ENCODE peak calls at places on chromosomes 11 and 22, in nine cellular contexts. One of them, this sample, is unnamed.
A peak's percentile ranks its signal among the peaks of the same experiment; 100 is the strongest.

GRCh38 chr11:77051511-77051910 is 15.3 kb upstream of the CAPN5 start:
- DNase-seq in endodermal cell: no peak
- DNase-seq in mucosa of descending colon: no peak
- DNase-seq in cardiac muscle cell: no peak
- DNase-seq in CD8-positive, alpha-beta T cell: no peak
- DNase-seq in Peyer's patch: no peak
- DNase-seq in kidney: no peak
- DNase-seq in upper lobe of right lung: no peak
- DNase-seq in thoracic aorta: no peak
- DNase-seq in this sample: no peak

GRCh38 chr11:63919267-63920125 is 2.5 kb upstream of the RCOR2 start:
- DNase-seq in endodermal cell: peak; percentile 92
- DNase-seq in mucosa of descending colon: peak; percentile 81
- DNase-seq in cardiac muscle cell: peak; percentile 79
- DNase-seq in CD8-positive, alpha-beta T cell: no peak
- DNase-seq in Peyer's patch: no peak
- DNase-seq in kidney: no peak
- DNase-seq in upper lobe of right lung: no peak
- DNase-seq in thoracic aorta: no peak
- DNase-seq in this sample: peak; percentile 95

GRCh38 chr11:33643167-33643817 is 57.3 kb downstream of the C11orf91 start:
- DNase-seq in endodermal cell: peak; percentile 41
- DNase-seq in mucosa of descending colon: no peak
- DNase-seq in cardiac muscle cell: no peak
- DNase-seq in CD8-positive, alpha-beta T cell: no peak
- DNase-seq in Peyer's patch: no peak
- DNase-seq in kidney: no peak
- DNase-seq in upper lobe of right lung: no peak
- DNase-seq in thoracic aorta: no peak
- DNase-seq in this sample: no peak

GRCh38 chr11:116598556-116598955 is 174.2 kb downstream of the BUD13 start:
- DNase-seq in endodermal cell: peak; percentile 29
- DNase-seq in mucosa of descending colon: no peak
- DNase-seq in cardiac muscle cell: no peak
- DNase-seq in CD8-positive, alpha-beta T cell: no peak
- DNase-seq in Peyer's patch: no peak
- DNase-seq in kidney: no peak
- DNase-seq in upper lobe of right lung: peak; percentile 4
- DNase-seq in thoracic aorta: no peak
- DNase-seq in this sample: no peak

GRCh38 chr11:26134481-26135355 is 197.2 kb upstream of the ANO3 start:
- DNase-seq in endodermal cell: peak; percentile 68
- DNase-seq in mucosa of descending colon: no peak
- DNase-seq in cardiac muscle cell: peak; percentile 16
- DNase-seq in CD8-positive, alpha-beta T cell: no peak
- DNase-seq in Peyer's patch: no peak
- DNase-seq in kidney: no peak
- DNase-seq in upper lobe of right lung: no peak
- DNase-seq in thoracic aorta: no peak
- DNase-seq in this sample: peak; percentile 81

GRCh38 chr22:38481162-38481870 is 13.4 kb downstream of the KDELR3 start:
- DNase-seq in endodermal cell: peak; percentile 47
- DNase-seq in mucosa of descending colon: no peak
- DNase-seq in cardiac muscle cell: no peak
- DNase-seq in CD8-positive, alpha-beta T cell: no peak
- DNase-seq in Peyer's patch: no peak
- DNase-seq in kidney: no peak
- DNase-seq in upper lobe of right lung: no peak
- DNase-seq in thoracic aorta: no peak
- DNase-seq in this sample: no peak

GRCh38 chr11:94664336-94664735 is 97.2 kb downstream of the PIWIL4 start:
- DNase-seq in endodermal cell: peak; percentile 43
- DNase-seq in mucosa of descending colon: no peak
- DNase-seq in cardiac muscle cell: no peak
- DNase-seq in CD8-positive, alpha-beta T cell: no peak
- DNase-seq in Peyer's patch: no peak
- DNase-seq in kidney: no peak
- DNase-seq in upper lobe of right lung: no peak
- DNase-seq in thoracic aorta: no peak
- DNase-seq in this sample: no peak

GRCh38 chr22:49705631-49706352 is 121.9 kb downstream of the BRD1 start:
- DNase-seq in endodermal cell: peak; percentile 24
- DNase-seq in mucosa of descending colon: no peak
- DNase-seq in cardiac muscle cell: no peak
- DNase-seq in CD8-positive, alpha-beta T cell: peak; percentile 16
- DNase-seq in Peyer's patch: no peak
- DNase-seq in kidney: no peak
- DNase-seq in upper lobe of right lung: no peak
- DNase-seq in thoracic aorta: no peak
- DNase-seq in this sample: no peak

GRCh38 chr22:32801436-32802290 is at the start of gene TIMP3:
- DNase-seq in endodermal cell: peak; percentile 94
- DNase-seq in mucosa of descending colon: peak; percentile 71
- DNase-seq in cardiac muscle cell: peak; percentile 95
- DNase-seq in CD8-positive, alpha-beta T cell: no peak
- DNase-seq in Peyer's patch: peak; percentile 38
- DNase-seq in kidney: peak; percentile 97
- DNase-seq in upper lobe of right lung: peak; percentile 86
- DNase-seq in thoracic aorta: peak; percentile 47
- DNase-seq in this sample: peak; percentile 84

GRCh38 chr11:60842688-60843605 is 1.0 kb downstream of the CCDC86 start:
- DNase-seq in endodermal cell: no peak
- DNase-seq in mucosa of descending colon: no peak
- DNase-seq in cardiac muscle cell: no peak
- DNase-seq in CD8-positive, alpha-beta T cell: no peak
- DNase-seq in Peyer's patch: no peak
- DNase-seq in kidney: no peak
- DNase-seq in upper lobe of right lung: no peak
- DNase-seq in thoracic aorta: no peak
- DNase-seq in this sample: no peak

GRCh38 chr11:34640050-34640971 is 19.4 kb downstream of the EHF start:
- DNase-seq in endodermal cell: peak; percentile 80
- DNase-seq in mucosa of descending colon: peak; percentile 83
- DNase-seq in cardiac muscle cell: no peak
- DNase-seq in CD8-positive, alpha-beta T cell: no peak
- DNase-seq in Peyer's patch: no peak
- DNase-seq in kidney: peak; percentile 86
- DNase-seq in upper lobe of right lung: peak; percentile 89
- DNase-seq in thoracic aorta: no peak
- DNase-seq in this sample: peak; percentile 56

GRCh38 chr22:27456696-27457503 is 344.7 kb downstream of the MN1 start:
- DNase-seq in endodermal cell: no peak
- DNase-seq in mucosa of descending colon: no peak
- DNase-seq in cardiac muscle cell: no peak
- DNase-seq in CD8-positive, alpha-beta T cell: no peak
- DNase-seq in Peyer's patch: no peak
- DNase-seq in kidney: peak; percentile 4
- DNase-seq in upper lobe of right lung: no peak
- DNase-seq in thoracic aorta: no peak
- DNase-seq in this sample: peak; percentile 57

GRCh38 chr11:77636738-77637344 is 753 bp downstream of the CLNS1A start:
- DNase-seq in endodermal cell: no peak
- DNase-seq in mucosa of descending colon: no peak
- DNase-seq in cardiac muscle cell: peak; percentile 6
- DNase-seq in CD8-positive, alpha-beta T cell: no peak
- DNase-seq in Peyer's patch: no peak
- DNase-seq in kidney: no peak
- DNase-seq in upper lobe of right lung: no peak
- DNase-seq in thoracic aorta: no peak
- DNase-seq in this sample: peak; percentile 16

GRCh38 chr11:120330045-120330444 is 4.9 kb downstream of the TLCD5 start:
- DNase-seq in endodermal cell: no peak
- DNase-seq in mucosa of descending colon: no peak
- DNase-seq in cardiac muscle cell: no peak
- DNase-seq in CD8-positive, alpha-beta T cell: no peak
- DNase-seq in Peyer's patch: no peak
- DNase-seq in kidney: no peak
- DNase-seq in upper lobe of right lung: no peak
- DNase-seq in thoracic aorta: no peak
- DNase-seq in this sample: no peak

GRCh38 chr11:7527029-7527428 is 13.2 kb downstream of the PPFIBP2 start:
- DNase-seq in endodermal cell: no peak
- DNase-seq in mucosa of descending colon: no peak
- DNase-seq in cardiac muscle cell: no peak
- DNase-seq in CD8-positive, alpha-beta T cell: peak; percentile 20
- DNase-seq in Peyer's patch: no peak
- DNase-seq in kidney: no peak
- DNase-seq in upper lobe of right lung: no peak
- DNase-seq in thoracic aorta: no peak
- DNase-seq in this sample: no peak

GRCh38 chr11:68369756-68370155 is 57.4 kb downstream of the LRP5 start:
- DNase-seq in endodermal cell: no peak
- DNase-seq in mucosa of descending colon: no peak
- DNase-seq in cardiac muscle cell: no peak
- DNase-seq in CD8-positive, alpha-beta T cell: no peak
- DNase-seq in Peyer's patch: no peak
- DNase-seq in kidney: no peak
- DNase-seq in upper lobe of right lung: no peak
- DNase-seq in thoracic aorta: no peak
- DNase-seq in this sample: no peak

GRCh38 chr11:104678408-104678807 is 219.9 kb downstream of the CASP12 start:
- DNase-seq in endodermal cell: no peak
- DNase-seq in mucosa of descending colon: no peak
- DNase-seq in cardiac muscle cell: no peak
- DNase-seq in CD8-positive, alpha-beta T cell: no peak
- DNase-seq in Peyer's patch: no peak
- DNase-seq in kidney: no peak
- DNase-seq in upper lobe of right lung: no peak
- DNase-seq in thoracic aorta: no peak
- DNase-seq in this sample: no peak

GRCh38 chr11:132683602-132684001 is 848.7 kb downstream of the OPCML start:
- DNase-seq in endodermal cell: no peak
- DNase-seq in mucosa of descending colon: no peak
- DNase-seq in cardiac muscle cell: no peak
- DNase-seq in CD8-positive, alpha-beta T cell: no peak
- DNase-seq in Peyer's patch: no peak
- DNase-seq in kidney: no peak
- DNase-seq in upper lobe of right lung: no peak
- DNase-seq in thoracic aorta: no peak
- DNase-seq in this sample: peak; percentile 9

GRCh38 chr11:38593649-38594048 is 1995.6 kb upstream of the RAG2 start:
- DNase-seq in endodermal cell: no peak
- DNase-seq in mucosa of descending colon: no peak
- DNase-seq in cardiac muscle cell: no peak
- DNase-seq in CD8-positive, alpha-beta T cell: no peak
- DNase-seq in Peyer's patch: no peak
- DNase-seq in kidney: no peak
- DNase-seq in upper lobe of right lung: no peak
- DNase-seq in thoracic aorta: no peak
- DNase-seq in this sample: no peak
- H3K4me1 ChIP-seq in endodermal cell: peaks cover 4% of the 10 kb centered on the region
- H3K4me1 ChIP-seq in mucosa of descending colon: no peaks in the 10 kb centered on the region
- H3K4me1 ChIP-seq in cardiac muscle cell: no peaks in the 10 kb centered on the region
- H3K4me1 ChIP-seq in CD8-positive, alpha-beta T cell: no peaks in the 10 kb centered on the region
- H3K4me1 ChIP-seq in Peyer's patch: no peaks in the 10 kb centered on the region
- H3K4me1 ChIP-seq in kidney: no peaks in the 10 kb centered on the region
- H3K4me1 ChIP-seq in upper lobe of right lung: no peaks in the 10 kb centered on the region
- H3K4me1 ChIP-seq in thoracic aorta: no peaks in the 10 kb centered on the region
- H3K4me1 ChIP-seq in this sample: no peaks in the 10 kb centered on the region

GRCh38 chr11:114251797-114252327 is 44.3 kb upstream of the NNMT start:
- DNase-seq in endodermal cell: peak; percentile 76
- DNase-seq in mucosa of descending colon: no peak
- DNase-seq in cardiac muscle cell: no peak
- DNase-seq in CD8-positive, alpha-beta T cell: no peak
- DNase-seq in Peyer's patch: no peak
- DNase-seq in kidney: no peak
- DNase-seq in upper lobe of right lung: no peak
- DNase-seq in thoracic aorta: no peak
- DNase-seq in this sample: peak; percentile 67
- H3K4me1 ChIP-seq in endodermal cell: no peaks in the 10 kb centered on the region
- H3K4me1 ChIP-seq in mucosa of descending colon: no peaks in the 10 kb centered on the region
- H3K4me1 ChIP-seq in cardiac muscle cell: peaks cover 17% of the 10 kb centered on the region
- H3K4me1 ChIP-seq in CD8-positive, alpha-beta T cell: no peaks in the 10 kb centered on the region
- H3K4me1 ChIP-seq in Peyer's patch: no peaks in the 10 kb centered on the region
- H3K4me1 ChIP-seq in kidney: no peaks in the 10 kb centered on the region
- H3K4me1 ChIP-seq in upper lobe of right lung: peaks cover 8% of the 10 kb centered on the region
- H3K4me1 ChIP-seq in thoracic aorta: peaks cover 56% of the 10 kb centered on the region
- H3K4me1 ChIP-seq in this sample: peaks cover 2% of the 10 kb centered on the region

GRCh38 chr11:114092953-114093352 is 33.4 kb downstream of the ZBTB16 start:
- DNase-seq in endodermal cell: no peak
- DNase-seq in mucosa of descending colon: no peak
- DNase-seq in cardiac muscle cell: no peak
- DNase-seq in CD8-positive, alpha-beta T cell: no peak
- DNase-seq in Peyer's patch: no peak
- DNase-seq in kidney: no peak
- DNase-seq in upper lobe of right lung: no peak
- DNase-seq in thoracic aorta: no peak
- DNase-seq in this sample: no peak
- H3K4me1 ChIP-seq in endodermal cell: peaks cover 3% of the 10 kb centered on the region
- H3K4me1 ChIP-seq in mucosa of descending colon: no peaks in the 10 kb centered on the region
- H3K4me1 ChIP-seq in cardiac muscle cell: peaks cover 10% of the 10 kb centered on the region
- H3K4me1 ChIP-seq in CD8-positive, alpha-beta T cell: no peaks in the 10 kb centered on the region
- H3K4me1 ChIP-seq in Peyer's patch: no peaks in the 10 kb centered on the region
- H3K4me1 ChIP-seq in kidney: peaks cover 8% of the 10 kb centered on the region
- H3K4me1 ChIP-seq in upper lobe of right lung: peaks cover 79% of the 10 kb centered on the region
- H3K4me1 ChIP-seq in thoracic aorta: peaks cover 98% of the 10 kb centered on the region
- H3K4me1 ChIP-seq in this sample: peaks cover 2% of the 10 kb centered on the region

GRCh38 chr22:31764785-31765184 is 11.0 kb downstream of the DEPDC5 start:
- DNase-seq in endodermal cell: no peak
- DNase-seq in mucosa of descending colon: no peak
- DNase-seq in cardiac muscle cell: no peak
- DNase-seq in CD8-positive, alpha-beta T cell: no peak
- DNase-seq in Peyer's patch: no peak
- DNase-seq in kidney: no peak
- DNase-seq in upper lobe of right lung: no peak
- DNase-seq in thoracic aorta: no peak
- DNase-seq in this sample: peak; percentile 30

DNA sequence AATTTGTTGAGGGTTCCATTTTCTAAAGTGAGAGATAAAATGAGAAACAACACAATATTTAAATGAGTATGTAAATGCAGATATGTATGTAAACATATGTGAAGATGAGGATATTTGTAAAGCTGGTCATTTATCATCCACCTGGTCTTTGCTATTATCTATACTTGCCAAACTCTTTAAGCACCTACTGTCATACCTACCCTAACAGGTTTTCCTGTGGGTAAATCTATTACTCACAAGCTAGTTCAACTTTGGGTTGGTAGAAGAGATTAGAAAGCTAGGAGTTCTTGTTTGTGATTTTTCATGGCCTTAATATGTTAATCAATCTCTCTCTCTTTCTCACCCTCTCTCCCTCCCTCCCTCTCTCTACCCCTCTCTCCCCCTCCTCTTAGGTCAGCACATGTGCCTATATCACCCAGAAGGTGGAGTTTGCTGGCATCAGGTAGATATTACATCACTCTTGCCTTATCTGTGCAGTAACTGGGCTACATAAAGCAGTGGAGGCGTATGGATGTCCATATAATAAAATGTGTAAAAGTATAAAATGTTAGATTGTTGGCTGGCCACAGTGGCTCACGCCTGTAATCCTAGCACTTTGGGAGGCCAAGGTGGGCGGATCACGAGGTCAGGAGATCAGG is 14.7 kb downstream of the DEPDC5 start:
- DNase-seq in endodermal cell: no peak
- DNase-seq in mucosa of descending colon: no peak
- DNase-seq in cardiac muscle cell: no peak
- DNase-seq in CD8-positive, alpha-beta T cell: no peak
- DNase-seq in Peyer's patch: no peak
- DNase-seq in kidney: no peak
- DNase-seq in upper lobe of right lung: no peak
- DNase-seq in thoracic aorta: no peak
- DNase-seq in this sample: peak; percentile 24
- H3K4me1 ChIP-seq in endodermal cell: no peaks in the 10 kb centered on the region
- H3K4me1 ChIP-seq in mucosa of descending colon: no peaks in the 10 kb centered on the region
- H3K4me1 ChIP-seq in cardiac muscle cell: no peaks in the 10 kb centered on the region
- H3K4me1 ChIP-seq in CD8-positive, alpha-beta T cell: no peaks in the 10 kb centered on the region
- H3K4me1 ChIP-seq in Peyer's patch: no peaks in the 10 kb centered on the region
- H3K4me1 ChIP-seq in kidney: no peaks in the 10 kb centered on the region
- H3K4me1 ChIP-seq in upper lobe of right lung: no peaks in the 10 kb centered on the region
- H3K4me1 ChIP-seq in thoracic aorta: no peaks in the 10 kb centered on the region
- H3K4me1 ChIP-seq in this sample: no peaks in the 10 kb centered on the region

GRCh38 chr11:28117712-28118111 is 9.5 kb downstream of the METTL15 start:
- DNase-seq in endodermal cell: no peak
- DNase-seq in mucosa of descending colon: no peak
- DNase-seq in cardiac muscle cell: no peak
- DNase-seq in CD8-positive, alpha-beta T cell: no peak
- DNase-seq in Peyer's patch: no peak
- DNase-seq in kidney: no peak
- DNase-seq in upper lobe of right lung: no peak
- DNase-seq in thoracic aorta: no peak
- DNase-seq in this sample: no peak
- H3K4me1 ChIP-seq in endodermal cell: no peaks in the 10 kb centered on the region
- H3K4me1 ChIP-seq in mucosa of descending colon: no peaks in the 10 kb centered on the region
- H3K4me1 ChIP-seq in cardiac muscle cell: no peaks in the 10 kb centered on the region
- H3K4me1 ChIP-seq in CD8-positive, alpha-beta T cell: no peaks in the 10 kb centered on the region
- H3K4me1 ChIP-seq in Peyer's patch: no peaks in the 10 kb centered on the region
- H3K4me1 ChIP-seq in kidney: no peaks in the 10 kb centered on the region
- H3K4me1 ChIP-seq in upper lobe of right lung: no peaks in the 10 kb centered on the region
- H3K4me1 ChIP-seq in thoracic aorta: no peaks in the 10 kb centered on the region
- H3K4me1 ChIP-seq in this sample: no peaks in the 10 kb centered on the region

This sample was measured in mesendoderm.